ENCODE peak calls at places on chromosomes 11 and 22, in nine cellular contexts. V is lung, H is fibroblast of lung, N is neural progenitor cell, A is Peyer's patch, R is A549, B is stomach, D is body of pancreas, K is HCT116. P is an unnamed sample.
A peak's percentile ranks its signal among the peaks of the same experiment; 100 is the strongest.

GRCh38 chr22:46030241-46030880 is 53.4 kb upstream of the WNT7B start:
- DNase-seq in K (no peak), N (no peak), R (no peak), A (peak; percentile 42), H (no peak), D (peak; percentile 9), V (no peak), B (no peak), P (peak; percentile 66)

GRCh38 chr22:37314315-37315046 is 32.2 kb downstream of the CYTH4 start:
- DNase-seq in K (no peak), B (no peak), D (no peak), A (no peak), V (no peak), N (no peak), H (no peak), R (no peak), P (peak; percentile 81)

GRCh38 chr22:45553333-45554039 is 50.8 kb downstream of the FBLN1 start:
- DNase-seq in D (peak; percentile 64), R (peak; percentile 82), V (peak; percentile 71), H (peak; percentile 87), A (peak; percentile 78), N (peak; percentile 90), B (peak; percentile 68), K (peak; percentile 63), P (no peak)

GRCh38 chr11:9568854-9569587 is 4.4 kb upstream of the WEE1 start:
- DNase-seq in K (peak; percentile 59), N (peak; percentile 14), H (peak; percentile 91), R (peak; percentile 90), B (peak; percentile 83), A (peak; percentile 90), V (peak; percentile 64), D (peak; percentile 87), P (no peak)

GRCh38 chr11:2481253-2481652 is 36.4 kb downstream of the KCNQ1 start:
- DNase-seq in K (no peak), V (no peak), D (no peak), H (no peak), R (no peak), B (no peak), A (no peak), N (no peak), P (no peak)

GRCh38 chr22:42344391-42344861 is 74.0 kb upstream of the TCF20 start:
- DNase-seq in R (no peak), K (no peak), B (peak; percentile 61), N (peak; percentile 70), V (no peak), D (no peak), A (no peak), H (peak; percentile 70), P (peak; percentile 68)

GRCh38 chr11:11016123-11016522 is 158.3 kb upstream of the ZBED5 start:
- DNase-seq in H (no peak), A (no peak), B (no peak), V (no peak), D (no peak), R (no peak), N (no peak), K (no peak), P (no peak)

GRCh38 chr22:42919199-42919598 is 62.1 kb upstream of the ARFGAP3 start:
- DNase-seq in D (no peak), A (no peak), R (peak; percentile 22), K (peak; percentile 42), V (no peak), N (no peak), H (peak; percentile 45), B (no peak), P (no peak)

GRCh38 chr11:1740786-1741530 is 9.4 kb downstream of the IFITM10 start:
- DNase-seq in K (no peak), H (no peak), R (no peak), D (no peak), A (peak; percentile 32), N (no peak), V (no peak), B (no peak), P (peak; percentile 32)

GRCh38 chr11:104043137-104043536 is 6.7 kb downstream of the DDI1 start:
- DNase-seq in V (no peak), D (no peak), A (no peak), N (no peak), H (peak; percentile 22), K (no peak), R (no peak), B (no peak), P (no peak)

GRCh38 chr22:20128902-20129746 is 2.5 kb upstream of the ZDHHC8 start:
- DNase-seq in D (peak; percentile 38), K (no peak), R (peak; percentile 46), A (peak; percentile 61), N (peak; percentile 50), V (no peak), B (peak; percentile 37), H (no peak), P (no peak)

GRCh38 chr22:37552560-37553163 is 7.6 kb upstream of the CDC42EP1 start:
- DNase-seq in K (no peak), D (peak; percentile 43), N (peak; percentile 94), R (no peak), A (no peak), H (peak; percentile 58), B (no peak), V (no peak), P (no peak)

GRCh38 chr11:119791701-119792151 is 62.7 kb upstream of the NECTIN1 start:
- DNase-seq in K (no peak), R (peak; percentile 11), A (no peak), B (no peak), V (no peak), H (peak; percentile 82), D (peak; percentile 6), N (peak; percentile 58), P (peak; percentile 27)

GRCh38 chr11:78056093-78056492 is 7.6 kb upstream of the THRSP start:
- DNase-seq in N (no peak), B (no peak), R (no peak), A (no peak), H (no peak), D (no peak), K (no peak), V (no peak), P (no peak)

GRCh38 chr11:119373059-119373875 is 8.2 kb downstream of the USP2 start:
- DNase-seq in D (peak; percentile 28), K (no peak), V (no peak), N (no peak), R (no peak), H (no peak), A (no peak), B (no peak), P (no peak)

GRCh38 chr11:98772799-98773198 is 247.9 kb upstream of the CNTN5 start:
- DNase-seq in N (no peak), K (no peak), D (no peak), A (no peak), H (no peak), V (no peak), R (no peak), B (no peak), P (no peak)

GRCh38 chr22:45910928-45911467 is 66.0 kb downstream of the WNT7B start:
- DNase-seq in D (no peak), N (peak; percentile 30), R (no peak), K (no peak), V (no peak), A (no peak), B (no peak), H (no peak), P (no peak)

GRCh38 chr11:112241486-112241885 is 15.3 kb downstream of the PTS start:
- DNase-seq in R (no peak), B (no peak), A (no peak), V (no peak), N (no peak), D (no peak), H (peak; percentile 95), K (no peak), P (no peak)

GRCh38 chr11:124801636-124802312 is 1.6 kb upstream of the MSANTD2 start:
- DNase-seq in A (no peak), D (no peak), B (no peak), N (no peak), K (no peak), R (no peak), H (no peak), V (no peak), P (no peak)

GRCh38 chr11:117875397-117876048 is 935 bp downstream of the FXYD6 start:
- DNase-seq in H (no peak), R (no peak), D (no peak), V (no peak), K (no peak), N (peak; percentile 64), A (no peak), B (no peak), P (no peak)

GRCh38 chr22:36465232-36466021 is 16.0 kb downstream of the TXN2 start:
- DNase-seq in A (peak; percentile 83), R (peak; percentile 87), H (peak; percentile 95), N (no peak), D (peak; percentile 99), K (peak; percentile 86), B (peak; percentile 89), V (peak; percentile 78), P (peak; percentile 79)

GRCh38 chr11:70796601-70797000 is 398.3 kb downstream of the CTTN start:
- DNase-seq in N (peak; percentile 16), K (peak; percentile 18), R (peak; percentile 32), A (no peak), D (no peak), V (no peak), B (no peak), H (no peak), P (no peak)

GRCh38 chr11:12123799-12124198 is 13.4 kb downstream of the MICAL2 start:
- DNase-seq in R (no peak), A (no peak), B (no peak), V (no peak), K (no peak), N (no peak), D (no peak), H (no peak), P (no peak)
- H3K4me1 ChIP-seq in R (peaks cover 69% of the 10 kb centered on the region), A (peaks cover 2% of the 10 kb centered on the region), B (peaks cover 83% of the 10 kb centered on the region), V (peaks cover 24% of the 10 kb centered on the region), K (peaks cover 68% of the 10 kb centered on the region), N (peaks cover 6% of the 10 kb centered on the region), D (peaks cover 16% of the 10 kb centered on the region), H (peaks cover 54% of the 10 kb centered on the region), P (peaks cover 37% of the 10 kb centered on the region)

GRCh38 chr11:60634151-60634550 is 65.3 kb upstream of the MS4A8 start:
- DNase-seq in R (no peak), H (no peak), N (peak; percentile 57), K (peak; percentile 1), D (no peak), B (no peak), V (no peak), A (no peak), P (no peak)
- TF ChIP-seq CTCF in R (no peak), H (no peak), N (peak; percentile 59), K (no peak), D (no peak), B (no peak), V (no peak), A (no peak), P (peak; percentile 29)

GRCh38 chr11:61753672-61754071 is 1.2 kb downstream of the MYRF start:
- DNase-seq in B (no peak), H (no peak), N (no peak), K (no peak), R (no peak), D (no peak), A (no peak), V (no peak), P (no peak)
- H3K4me1 ChIP-seq in B (peaks cover 50% of the 10 kb centered on the region), H (peaks cover 3% of the 10 kb centered on the region), N (peaks cover 20% of the 10 kb centered on the region), K (peaks cover 73% of the 10 kb centered on the region), R (peaks cover 60% of the 10 kb centered on the region), D (peaks cover 69% of the 10 kb centered on the region), A (no peaks in the 10 kb centered on the region), V (no peaks in the 10 kb centered on the region), P (peaks cover 3% of the 10 kb centered on the region)

DNA sequence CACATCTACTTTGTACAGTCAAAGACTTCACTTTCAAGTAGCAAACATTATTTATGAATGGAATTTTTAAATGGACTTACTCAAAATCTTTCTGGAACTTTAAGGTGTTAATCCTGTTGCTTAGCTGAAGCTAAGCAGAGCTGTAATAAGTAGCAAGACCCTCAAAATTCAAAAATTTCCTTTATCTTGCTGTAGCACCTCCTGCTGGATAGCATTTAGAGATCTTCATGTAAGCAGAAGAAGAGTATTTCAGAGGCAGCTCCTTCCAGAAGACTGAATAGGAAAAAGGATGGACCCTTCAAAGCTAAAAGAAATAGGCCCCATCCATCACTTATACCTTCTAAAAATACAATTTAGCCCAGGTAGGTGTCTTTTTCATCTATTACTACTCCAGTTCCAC is 3.4 kb downstream of the PHF21A start:
- DNase-seq in H (no peak), K (no peak), N (no peak), B (no peak), R (no peak), V (no peak), A (no peak), D (no peak), P (no peak)
- TF ChIP-seq CTCF in H (peak; percentile 40), K (peak; percentile 13), N (peak; percentile 39), B (no peak), R (peak; percentile 45), V (no peak), A (no peak), D (no peak), P (no peak)